ENCODE peak calls at places on chromosomes 11 and 22, in ten cellular contexts. One of them, this sample, is unnamed.

GRCh38 chr11:121931748-121932352 is 184.2 kb downstream of the BLID start:
- DNase-seq in amniotic stem cell: no peak
- DNase-seq in lung: no peak
- DNase-seq in NCI-H2107: no peak
- DNase-seq in stimulated activated CD8-positive, alpha-beta memory T cell treated with anti-CD3 and anti-CD28 coated beads, Interleukin-15, amount 100 ng/mL, for 1 hour: no peak
- DNase-seq in activated CD4-positive, alpha-beta T cell treated with anti-CD3 and anti-CD28 coated beads, Interleukin-2, amount 10 ng/mL, durations not matched to agents 24 days and 14 days: no peak
- DNase-seq in activated CD4-positive, CD25-positive, alpha-beta regulatory T cell treated with anti-CD3 and anti-CD28 coated beads, Interleukin-2, amount 50 U/mL, for 72 hours: no peak
- DNase-seq in caudate nucleus: no peak
- DNase-seq in stimulated activated CD4-positive, alpha-beta T cell treated with anti-CD3 and anti-CD28 coated beads, Interleukin-4, amount 100 ng/mL, for 1 hour: no peak
- DNase-seq in GM04504: no peak
- DNase-seq in this sample: no peak

GRCh38 chr11:122253541-122254317 is 137.7 kb upstream of the BLID start:
- DNase-seq in amniotic stem cell: no peak
- DNase-seq in lung: no peak
- DNase-seq in NCI-H2107: no peak
- DNase-seq in stimulated activated CD8-positive, alpha-beta memory T cell treated with anti-CD3 and anti-CD28 coated beads, Interleukin-15, amount 100 ng/mL, for 1 hour: no peak
- DNase-seq in activated CD4-positive, alpha-beta T cell treated with anti-CD3 and anti-CD28 coated beads, Interleukin-2, amount 10 ng/mL, durations not matched to agents 24 days and 14 days: no peak
- DNase-seq in activated CD4-positive, CD25-positive, alpha-beta regulatory T cell treated with anti-CD3 and anti-CD28 coated beads, Interleukin-2, amount 50 U/mL, for 72 hours: no peak
- DNase-seq in caudate nucleus: no peak
- DNase-seq in stimulated activated CD4-positive, alpha-beta T cell treated with anti-CD3 and anti-CD28 coated beads, Interleukin-4, amount 100 ng/mL, for 1 hour: no peak
- DNase-seq in GM04504: no peak
- DNase-seq in this sample: no peak

GRCh38 chr22:44755956-44756361 is 3.6 kb downstream of the ARHGAP8 start:
- DNase-seq in amniotic stem cell: no peak
- DNase-seq in lung: peak
- DNase-seq in NCI-H2107: no peak
- DNase-seq in stimulated activated CD8-positive, alpha-beta memory T cell treated with anti-CD3 and anti-CD28 coated beads, Interleukin-15, amount 100 ng/mL, for 1 hour: no peak
- DNase-seq in activated CD4-positive, alpha-beta T cell treated with anti-CD3 and anti-CD28 coated beads, Interleukin-2, amount 10 ng/mL, durations not matched to agents 24 days and 14 days: no peak
- DNase-seq in activated CD4-positive, CD25-positive, alpha-beta regulatory T cell treated with anti-CD3 and anti-CD28 coated beads, Interleukin-2, amount 50 U/mL, for 72 hours: no peak
- DNase-seq in caudate nucleus: no peak
- DNase-seq in stimulated activated CD4-positive, alpha-beta T cell treated with anti-CD3 and anti-CD28 coated beads, Interleukin-4, amount 100 ng/mL, for 1 hour: no peak
- DNase-seq in GM04504: no peak
- DNase-seq in this sample: no peak

GRCh38 chr11:118198370-118198769 is 21.9 kb upstream of the SCN2B start:
- DNase-seq in amniotic stem cell: peak
- DNase-seq in lung: peak
- DNase-seq in NCI-H2107: peak
- DNase-seq in stimulated activated CD8-positive, alpha-beta memory T cell treated with anti-CD3 and anti-CD28 coated beads, Interleukin-15, amount 100 ng/mL, for 1 hour: peak
- DNase-seq in activated CD4-positive, alpha-beta T cell treated with anti-CD3 and anti-CD28 coated beads, Interleukin-2, amount 10 ng/mL, durations not matched to agents 24 days and 14 days: peak
- DNase-seq in activated CD4-positive, CD25-positive, alpha-beta regulatory T cell treated with anti-CD3 and anti-CD28 coated beads, Interleukin-2, amount 50 U/mL, for 72 hours: peak
- DNase-seq in caudate nucleus: peak
- DNase-seq in stimulated activated CD4-positive, alpha-beta T cell treated with anti-CD3 and anti-CD28 coated beads, Interleukin-4, amount 100 ng/mL, for 1 hour: peak
- DNase-seq in GM04504: peak
- DNase-seq in this sample: peak

GRCh38 chr11:106304274-106304673 is 226.8 kb downstream of the AASDHPPT start:
- DNase-seq in amniotic stem cell: peak
- DNase-seq in lung: no peak
- DNase-seq in NCI-H2107: no peak
- DNase-seq in stimulated activated CD8-positive, alpha-beta memory T cell treated with anti-CD3 and anti-CD28 coated beads, Interleukin-15, amount 100 ng/mL, for 1 hour: no peak
- DNase-seq in activated CD4-positive, alpha-beta T cell treated with anti-CD3 and anti-CD28 coated beads, Interleukin-2, amount 10 ng/mL, durations not matched to agents 24 days and 14 days: no peak
- DNase-seq in activated CD4-positive, CD25-positive, alpha-beta regulatory T cell treated with anti-CD3 and anti-CD28 coated beads, Interleukin-2, amount 50 U/mL, for 72 hours: no peak
- DNase-seq in caudate nucleus: no peak
- DNase-seq in stimulated activated CD4-positive, alpha-beta T cell treated with anti-CD3 and anti-CD28 coated beads, Interleukin-4, amount 100 ng/mL, for 1 hour: no peak
- DNase-seq in GM04504: no peak
- DNase-seq in this sample: no peak

GRCh38 chr11:96426356-96427103 is 36.7 kb downstream of the JRKL start:
- DNase-seq in amniotic stem cell: peak
- DNase-seq in lung: no peak
- DNase-seq in NCI-H2107: peak
- DNase-seq in stimulated activated CD8-positive, alpha-beta memory T cell treated with anti-CD3 and anti-CD28 coated beads, Interleukin-15, amount 100 ng/mL, for 1 hour: no peak
- DNase-seq in activated CD4-positive, alpha-beta T cell treated with anti-CD3 and anti-CD28 coated beads, Interleukin-2, amount 10 ng/mL, durations not matched to agents 24 days and 14 days: no peak
- DNase-seq in activated CD4-positive, CD25-positive, alpha-beta regulatory T cell treated with anti-CD3 and anti-CD28 coated beads, Interleukin-2, amount 50 U/mL, for 72 hours: no peak
- DNase-seq in caudate nucleus: no peak
- DNase-seq in stimulated activated CD4-positive, alpha-beta T cell treated with anti-CD3 and anti-CD28 coated beads, Interleukin-4, amount 100 ng/mL, for 1 hour: no peak
- DNase-seq in GM04504: peak
- DNase-seq in this sample: no peak

GRCh38 chr22:40418366-40419201 is 48.2 kb downstream of the SGSM3 start:
- DNase-seq in amniotic stem cell: no peak
- DNase-seq in lung: no peak
- DNase-seq in NCI-H2107: peak
- DNase-seq in stimulated activated CD8-positive, alpha-beta memory T cell treated with anti-CD3 and anti-CD28 coated beads, Interleukin-15, amount 100 ng/mL, for 1 hour: no peak
- DNase-seq in activated CD4-positive, alpha-beta T cell treated with anti-CD3 and anti-CD28 coated beads, Interleukin-2, amount 10 ng/mL, durations not matched to agents 24 days and 14 days: no peak
- DNase-seq in activated CD4-positive, CD25-positive, alpha-beta regulatory T cell treated with anti-CD3 and anti-CD28 coated beads, Interleukin-2, amount 50 U/mL, for 72 hours: no peak
- DNase-seq in caudate nucleus: peak
- DNase-seq in stimulated activated CD4-positive, alpha-beta T cell treated with anti-CD3 and anti-CD28 coated beads, Interleukin-4, amount 100 ng/mL, for 1 hour: no peak
- DNase-seq in GM04504: no peak
- DNase-seq in this sample: peak

GRCh38 chr22:25540128-25540790 is 24.2 kb upstream of the GRK3 start:
- DNase-seq in amniotic stem cell: no peak
- DNase-seq in lung: no peak
- DNase-seq in NCI-H2107: no peak
- DNase-seq in stimulated activated CD8-positive, alpha-beta memory T cell treated with anti-CD3 and anti-CD28 coated beads, Interleukin-15, amount 100 ng/mL, for 1 hour: no peak
- DNase-seq in activated CD4-positive, alpha-beta T cell treated with anti-CD3 and anti-CD28 coated beads, Interleukin-2, amount 10 ng/mL, durations not matched to agents 24 days and 14 days: no peak
- DNase-seq in activated CD4-positive, CD25-positive, alpha-beta regulatory T cell treated with anti-CD3 and anti-CD28 coated beads, Interleukin-2, amount 50 U/mL, for 72 hours: no peak
- DNase-seq in caudate nucleus: no peak
- DNase-seq in stimulated activated CD4-positive, alpha-beta T cell treated with anti-CD3 and anti-CD28 coated beads, Interleukin-4, amount 100 ng/mL, for 1 hour: no peak
- DNase-seq in GM04504: no peak
- DNase-seq in this sample: no peak

GRCh38 chr11:114026355-114026754 is 33.2 kb upstream of the ZBTB16 start:
- DNase-seq in amniotic stem cell: no peak
- DNase-seq in lung: no peak
- DNase-seq in NCI-H2107: no peak
- DNase-seq in stimulated activated CD8-positive, alpha-beta memory T cell treated with anti-CD3 and anti-CD28 coated beads, Interleukin-15, amount 100 ng/mL, for 1 hour: no peak
- DNase-seq in activated CD4-positive, alpha-beta T cell treated with anti-CD3 and anti-CD28 coated beads, Interleukin-2, amount 10 ng/mL, durations not matched to agents 24 days and 14 days: peak
- DNase-seq in activated CD4-positive, CD25-positive, alpha-beta regulatory T cell treated with anti-CD3 and anti-CD28 coated beads, Interleukin-2, amount 50 U/mL, for 72 hours: no peak
- DNase-seq in caudate nucleus: no peak
- DNase-seq in stimulated activated CD4-positive, alpha-beta T cell treated with anti-CD3 and anti-CD28 coated beads, Interleukin-4, amount 100 ng/mL, for 1 hour: no peak
- DNase-seq in GM04504: no peak
- DNase-seq in this sample: no peak

GRCh38 chr22:44335903-44336803 is 23.4 kb upstream of the SHISAL1 start:
- DNase-seq in amniotic stem cell: no peak
- DNase-seq in lung: no peak
- DNase-seq in NCI-H2107: no peak
- DNase-seq in stimulated activated CD8-positive, alpha-beta memory T cell treated with anti-CD3 and anti-CD28 coated beads, Interleukin-15, amount 100 ng/mL, for 1 hour: no peak
- DNase-seq in activated CD4-positive, alpha-beta T cell treated with anti-CD3 and anti-CD28 coated beads, Interleukin-2, amount 10 ng/mL, durations not matched to agents 24 days and 14 days: no peak
- DNase-seq in activated CD4-positive, CD25-positive, alpha-beta regulatory T cell treated with anti-CD3 and anti-CD28 coated beads, Interleukin-2, amount 50 U/mL, for 72 hours: no peak
- DNase-seq in caudate nucleus: no peak
- DNase-seq in stimulated activated CD4-positive, alpha-beta T cell treated with anti-CD3 and anti-CD28 coated beads, Interleukin-4, amount 100 ng/mL, for 1 hour: no peak
- DNase-seq in GM04504: no peak
- DNase-seq in this sample: no peak

GRCh38 chr11:60925685-60926267 is 1.5 kb downstream of the TMEM132A start:
- DNase-seq in amniotic stem cell: peak
- DNase-seq in lung: no peak
- DNase-seq in NCI-H2107: peak
- DNase-seq in stimulated activated CD8-positive, alpha-beta memory T cell treated with anti-CD3 and anti-CD28 coated beads, Interleukin-15, amount 100 ng/mL, for 1 hour: no peak
- DNase-seq in activated CD4-positive, alpha-beta T cell treated with anti-CD3 and anti-CD28 coated beads, Interleukin-2, amount 10 ng/mL, durations not matched to agents 24 days and 14 days: no peak
- DNase-seq in activated CD4-positive, CD25-positive, alpha-beta regulatory T cell treated with anti-CD3 and anti-CD28 coated beads, Interleukin-2, amount 50 U/mL, for 72 hours: no peak
- DNase-seq in caudate nucleus: no peak
- DNase-seq in stimulated activated CD4-positive, alpha-beta T cell treated with anti-CD3 and anti-CD28 coated beads, Interleukin-4, amount 100 ng/mL, for 1 hour: no peak
- DNase-seq in GM04504: no peak
- DNase-seq in this sample: no peak

GRCh38 chr22:29002603-29003002 is 59.0 kb downstream of the C22orf31 start:
- DNase-seq in amniotic stem cell: no peak
- DNase-seq in lung: no peak
- DNase-seq in NCI-H2107: no peak
- DNase-seq in stimulated activated CD8-positive, alpha-beta memory T cell treated with anti-CD3 and anti-CD28 coated beads, Interleukin-15, amount 100 ng/mL, for 1 hour: no peak
- DNase-seq in activated CD4-positive, alpha-beta T cell treated with anti-CD3 and anti-CD28 coated beads, Interleukin-2, amount 10 ng/mL, durations not matched to agents 24 days and 14 days: no peak
- DNase-seq in activated CD4-positive, CD25-positive, alpha-beta regulatory T cell treated with anti-CD3 and anti-CD28 coated beads, Interleukin-2, amount 50 U/mL, for 72 hours: no peak
- DNase-seq in caudate nucleus: no peak
- DNase-seq in stimulated activated CD4-positive, alpha-beta T cell treated with anti-CD3 and anti-CD28 coated beads, Interleukin-4, amount 100 ng/mL, for 1 hour: no peak
- DNase-seq in GM04504: no peak
- DNase-seq in this sample: peak

GRCh38 chr11:2484576-2485125 is 39.8 kb downstream of the KCNQ1 start:
- DNase-seq in amniotic stem cell: no peak
- DNase-seq in lung: no peak
- DNase-seq in NCI-H2107: no peak
- DNase-seq in stimulated activated CD8-positive, alpha-beta memory T cell treated with anti-CD3 and anti-CD28 coated beads, Interleukin-15, amount 100 ng/mL, for 1 hour: no peak
- DNase-seq in activated CD4-positive, alpha-beta T cell treated with anti-CD3 and anti-CD28 coated beads, Interleukin-2, amount 10 ng/mL, durations not matched to agents 24 days and 14 days: no peak
- DNase-seq in activated CD4-positive, CD25-positive, alpha-beta regulatory T cell treated with anti-CD3 and anti-CD28 coated beads, Interleukin-2, amount 50 U/mL, for 72 hours: no peak
- DNase-seq in caudate nucleus: no peak
- DNase-seq in stimulated activated CD4-positive, alpha-beta T cell treated with anti-CD3 and anti-CD28 coated beads, Interleukin-4, amount 100 ng/mL, for 1 hour: no peak
- DNase-seq in GM04504: no peak
- DNase-seq in this sample: no peak

GRCh38 chr11:14380947-14381555 is 22.1 kb upstream of the RRAS2 start:
- DNase-seq in amniotic stem cell: no peak
- DNase-seq in lung: peak
- DNase-seq in NCI-H2107: no peak
- DNase-seq in stimulated activated CD8-positive, alpha-beta memory T cell treated with anti-CD3 and anti-CD28 coated beads, Interleukin-15, amount 100 ng/mL, for 1 hour: no peak
- DNase-seq in activated CD4-positive, alpha-beta T cell treated with anti-CD3 and anti-CD28 coated beads, Interleukin-2, amount 10 ng/mL, durations not matched to agents 24 days and 14 days: peak
- DNase-seq in activated CD4-positive, CD25-positive, alpha-beta regulatory T cell treated with anti-CD3 and anti-CD28 coated beads, Interleukin-2, amount 50 U/mL, for 72 hours: peak
- DNase-seq in caudate nucleus: peak
- DNase-seq in stimulated activated CD4-positive, alpha-beta T cell treated with anti-CD3 and anti-CD28 coated beads, Interleukin-4, amount 100 ng/mL, for 1 hour: peak
- DNase-seq in GM04504: no peak
- DNase-seq in this sample: peak

GRCh38 chr11:112004389-112004788 is 20.8 kb upstream of the DLAT start:
- DNase-seq in amniotic stem cell: no peak
- DNase-seq in lung: no peak
- DNase-seq in NCI-H2107: no peak
- DNase-seq in stimulated activated CD8-positive, alpha-beta memory T cell treated with anti-CD3 and anti-CD28 coated beads, Interleukin-15, amount 100 ng/mL, for 1 hour: no peak
- DNase-seq in activated CD4-positive, alpha-beta T cell treated with anti-CD3 and anti-CD28 coated beads, Interleukin-2, amount 10 ng/mL, durations not matched to agents 24 days and 14 days: peak
- DNase-seq in activated CD4-positive, CD25-positive, alpha-beta regulatory T cell treated with anti-CD3 and anti-CD28 coated beads, Interleukin-2, amount 50 U/mL, for 72 hours: no peak
- DNase-seq in caudate nucleus: no peak
- DNase-seq in stimulated activated CD4-positive, alpha-beta T cell treated with anti-CD3 and anti-CD28 coated beads, Interleukin-4, amount 100 ng/mL, for 1 hour: peak
- DNase-seq in GM04504: no peak
- DNase-seq in this sample: no peak

GRCh38 chr11:133904818-133905515 is 51.8 kb downstream of the IGSF9B start:
- DNase-seq in amniotic stem cell: no peak
- DNase-seq in lung: no peak
- DNase-seq in NCI-H2107: no peak
- DNase-seq in stimulated activated CD8-positive, alpha-beta memory T cell treated with anti-CD3 and anti-CD28 coated beads, Interleukin-15, amount 100 ng/mL, for 1 hour: no peak
- DNase-seq in activated CD4-positive, alpha-beta T cell treated with anti-CD3 and anti-CD28 coated beads, Interleukin-2, amount 10 ng/mL, durations not matched to agents 24 days and 14 days: no peak
- DNase-seq in activated CD4-positive, CD25-positive, alpha-beta regulatory T cell treated with anti-CD3 and anti-CD28 coated beads, Interleukin-2, amount 50 U/mL, for 72 hours: peak
- DNase-seq in caudate nucleus: no peak
- DNase-seq in stimulated activated CD4-positive, alpha-beta T cell treated with anti-CD3 and anti-CD28 coated beads, Interleukin-4, amount 100 ng/mL, for 1 hour: no peak
- DNase-seq in GM04504: no peak
- DNase-seq in this sample: no peak

This sample was measured in left ventricle myocardium inferior.